ENCODE peak calls at places on chromosome 10, in four cellular contexts. I, G, T and V are unnamed samples.
A peak's percentile ranks its signal among the peaks of the same experiment; 100 is the strongest.

GRCh38 chr10:48638158-48638557 is 33.3 kb upstream of the ARHGAP22 start:
- DNase-seq in I (no peak), G (no peak), T (no peak), V (no peak)

GRCh38 chr10:88794731-88795130 is 7.8 kb upstream of the LIPM start:
- DNase-seq in I (no peak), G (peak; percentile 60), T (no peak), V (no peak)

GRCh38 chr10:3154661-3155060 is 17.9 kb downstream of the PITRM1 start:
- DNase-seq in I (no peak), G (no peak), T (no peak), V (no peak)

GRCh38 chr10:124379609-124380193 is 39.0 kb downstream of the OAT start:
- DNase-seq in I (no peak), G (no peak), T (no peak), V (no peak)

GRCh38 chr10:20299037-20299557 is 482.9 kb downstream of the PLXDC2 start:
- DNase-seq in I (no peak), G (no peak), T (no peak), V (no peak)

GRCh38 chr10:114519306-114519669 is 115.0 kb upstream of the AFAP1L2 start:
- DNase-seq in I (no peak), G (peak; percentile 51), T (peak; percentile 90), V (no peak)

GRCh38 chr10:47173929-47174442 is 126.0 kb upstream of the GDF10 start:
- DNase-seq in I (no peak), G (no peak), T (no peak), V (no peak)

GRCh38 chr10:86647773-86648705 is 6.3 kb upstream of the OPN4 start:
- DNase-seq in I (no peak), G (no peak), T (no peak), V (no peak)

GRCh38 chr10:35372329-35372728 is 36.0 kb downstream of the CCNY start:
- DNase-seq in I (no peak), G (peak; percentile 72), T (no peak), V (no peak)

GRCh38 chr10:73974309-73974946 is 23.5 kb upstream of the VCL start:
- DNase-seq in I (no peak), G (no peak), T (no peak), V (no peak)

GRCh38 chr10:12707461-12708185 is 293.9 kb downstream of the CCDC3 start:
- DNase-seq in I (no peak), G (peak; percentile 90), T (peak; percentile 31), V (peak; percentile 17)

GRCh38 chr10:72826346-72826745 is 67.2 kb upstream of the OIT3 start:
- DNase-seq in I (no peak), G (no peak), T (no peak), V (no peak)

GRCh38 chr10:103884681-103885139 is 29.3 kb upstream of the SH3PXD2A start:
- DNase-seq in I (peak; percentile 57), G (peak; percentile 70), T (peak; percentile 30), V (peak; percentile 60)

GRCh38 chr10:99450624-99451498 is 20.4 kb upstream of the GOT1 start:
- DNase-seq in I (no peak), G (no peak), T (no peak), V (no peak)

GRCh38 chr10:114694735-114695134 is 36.7 kb upstream of the ABLIM1 start:
- DNase-seq in I (peak; percentile 40), G (no peak), T (peak; percentile 56), V (peak; percentile 44)

GRCh38 chr10:74824184-74825032 is 2.0 kb upstream of the KAT6B start:
- DNase-seq in I (no peak), G (no peak), T (peak; percentile 28), V (peak; percentile 34)

GRCh38 chr10:8051109-8051781 is 3.2 kb upstream of the GATA3 start:
- DNase-seq in I (no peak), G (no peak), T (no peak), V (no peak)

GRCh38 chr10:113705344-113705878 is 25.7 kb downstream of the CASP7 start:
- DNase-seq in I (no peak), G (no peak), T (no peak), V (no peak)

GRCh38 chr10:113751116-113751728 is at the start of gene PLEKHS1:
- DNase-seq in I (no peak), G (no peak), T (no peak), V (no peak)

GRCh38 chr10:22552888-22553378 is 161.4 kb downstream of the PIP4K2A start:
- DNase-seq in I (no peak), G (peak; percentile 83), T (no peak), V (no peak)

GRCh38 chr10:44044549-44044948 is 340.3 kb downstream of the CXCL12 start:
- DNase-seq in I (no peak), G (no peak), T (no peak), V (no peak)
- TF ChIP-seq CTCF in I (no peak), G (no peak), T (no peak), V (no peak)

GRCh38 chr10:42951486-42952251 is 125.2 kb upstream of the RET start:
- DNase-seq in I (no peak), G (no peak), T (no peak), V (no peak)
- TF ChIP-seq CTCF in I (no peak), G (no peak), T (no peak), V (no peak)

DNA sequence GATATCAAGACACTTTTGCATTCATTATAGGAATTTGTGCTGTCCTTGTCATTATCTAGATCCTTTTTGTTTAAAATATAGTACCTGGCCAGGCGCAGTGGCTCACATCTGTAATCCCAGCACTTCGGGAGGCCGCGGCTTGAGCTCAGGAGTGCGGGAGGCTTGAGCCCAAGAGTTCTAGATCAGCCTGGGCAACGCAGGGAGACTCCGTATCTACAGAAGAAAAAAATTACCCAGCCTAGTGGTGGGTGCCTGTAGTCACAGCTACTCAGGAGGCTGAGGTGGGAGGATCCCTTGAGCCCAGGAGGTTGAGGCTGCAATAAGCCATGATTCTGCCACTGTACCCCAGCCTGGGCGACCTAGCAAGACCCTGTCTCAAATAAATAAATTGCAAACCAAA is 621 bp upstream of the MORN4 start:
- DNase-seq in I (no peak), G (no peak), T (peak; percentile 10), V (no peak)
- TF ChIP-seq CTCF in I (no peak), G (peak; percentile 19), T (peak; percentile 21), V (peak; percentile 15)

GRCh38 chr10:30781571-30782542 is 152.3 kb upstream of the LYZL2 start:
- DNase-seq in I (no peak), G (no peak), T (no peak), V (no peak)

GRCh38 chr10:30784521-30784895 is 155.0 kb upstream of the LYZL2 start:
- DNase-seq in I (no peak), G (peak; percentile 88), T (no peak), V (no peak)

GRCh38 chr10:30784896-30785605 is 155.5 kb upstream of the LYZL2 start:
- DNase-seq in I (peak; percentile 47), G (peak; percentile 82), T (peak; percentile 68), V (peak; percentile 72)

GRCh38 chr10:30783939-30784500 is 154.5 kb upstream of the LYZL2 start:
- DNase-seq in I (peak; percentile 88), G (peak; percentile 93), T (peak; percentile 83), V (peak; percentile 91)

DNA sequence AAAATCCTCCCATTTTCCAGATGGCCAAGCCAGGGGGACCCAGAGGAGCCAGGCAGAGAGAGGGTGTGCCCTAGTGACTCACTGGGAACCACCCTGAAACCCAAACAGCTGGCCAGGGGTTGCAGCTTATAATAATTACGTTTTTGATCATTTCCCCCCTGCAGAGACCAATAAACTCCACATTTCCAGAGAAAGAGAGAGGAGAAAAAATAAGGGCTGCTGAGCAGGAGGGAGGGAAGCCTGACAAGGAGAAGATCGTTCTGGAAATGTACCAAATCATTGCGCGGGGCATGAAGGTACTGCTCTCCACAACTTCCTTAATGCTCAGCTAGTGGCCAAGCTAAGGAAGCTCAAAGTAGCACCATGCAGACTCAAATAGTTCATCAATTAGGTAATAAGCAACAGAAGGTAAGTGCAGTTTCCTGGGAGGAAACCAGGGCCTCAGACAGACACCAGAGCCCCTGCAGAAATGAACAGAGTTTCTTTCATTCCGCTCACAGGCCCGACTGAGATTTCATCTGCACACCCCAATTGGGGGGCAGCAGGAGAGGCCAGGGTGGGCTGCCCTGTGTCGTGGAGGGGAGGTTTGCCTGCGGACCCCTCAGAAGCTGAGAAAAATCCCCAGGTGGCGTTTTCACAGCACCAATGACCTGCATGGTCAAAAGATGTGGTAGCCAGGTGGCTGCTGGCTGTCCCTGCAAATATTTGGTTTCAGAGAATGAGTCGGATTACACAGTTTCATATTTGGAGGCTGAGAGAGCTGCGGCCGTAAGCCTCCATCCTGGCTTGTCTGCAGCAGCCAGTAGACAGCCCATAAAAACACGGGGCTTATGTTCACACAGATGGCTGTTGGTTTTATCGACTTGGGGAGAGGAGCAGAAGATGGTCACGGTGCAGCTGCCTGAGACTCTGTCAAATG is 153.2 kb upstream of the LYZL2 start:
- DNase-seq in I (no peak), G (peak; percentile 88), T (no peak), V (peak; percentile 51)
- TF ChIP-seq CTCF in I (no peak), G (no peak), T (no peak), V (no peak)

DNA sequence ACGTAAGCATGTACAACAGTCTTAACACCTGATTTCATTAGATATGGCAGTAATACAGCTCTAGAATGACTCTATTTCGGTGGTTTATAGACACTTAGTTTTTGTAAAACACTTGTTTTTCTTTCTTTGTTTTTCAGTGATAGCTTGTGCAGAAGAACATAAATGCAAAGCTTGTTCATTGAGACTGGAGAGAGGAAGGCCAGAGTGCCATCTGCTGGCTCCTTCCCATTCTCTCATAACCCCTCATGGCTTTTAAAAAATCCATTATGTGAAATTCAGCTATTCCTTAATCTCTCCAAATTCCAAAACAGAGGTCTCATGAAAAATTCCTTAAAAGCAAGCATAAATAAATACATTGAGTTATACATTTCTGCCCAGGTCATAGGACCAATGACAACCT is 76.3 kb downstream of the CACNB2 start:
- DNase-seq in I (no peak), G (peak; percentile 65), T (no peak), V (no peak)
- TF ChIP-seq CTCF in I (peak; percentile 22), G (peak; percentile 71), T (peak; percentile 22), V (peak; percentile 22)

GRCh38 chr10:68231106-68231901 is 609 bp downstream of the ATOH7 start:
- DNase-seq in I (peak; percentile 87), G (peak; percentile 58), T (peak; percentile 67), V (peak; percentile 92)
- TF ChIP-seq CTCF in I (no peak), G (peak; percentile 7), T (no peak), V (peak; percentile 52)